ENCODE peak calls at places on chromosomes 3 and 15, in eight cellular contexts. W is astrocyte of the spinal cord, H is AG08396, D is GM23338, L is K562, G is HCEC 1CT, E is progenitor cell of endocrine pancreas, A is ELF-1. M is an unnamed sample.

GRCh38 chr3:122559906-122560305 is 4.2 kb downstream of the PARP9 start:
- DNase-seq in W (no peak), H (no peak), D (no peak), L (no peak), G (no peak), E (no peak), A (no peak), M (no peak)

GRCh38 chr3:119396870-119397269 is 66.5 kb downstream of the TMEM39A start:
- DNase-seq in W (no peak), H (no peak), D (no peak), L (no peak), G (no peak), E (no peak), A (no peak), M (no peak)

GRCh38 chr3:187954486-187955075 is 199.4 kb upstream of the LPP start:
- DNase-seq in W (peak), H (peak), D (no peak), L (no peak), G (peak), E (no peak), A (no peak), M (peak)

GRCh38 chr3:27792869-27793268 is 70.7 kb upstream of the EOMES start:
- DNase-seq in W (no peak), H (no peak), D (no peak), L (no peak), G (no peak), E (no peak), A (no peak), M (no peak)

GRCh38 chr3:32320080-32320479 is 71.6 kb upstream of the CMTM7 start:
- DNase-seq in W (no peak), H (no peak), D (no peak), L (no peak), G (no peak), E (no peak), A (no peak), M (no peak)

GRCh38 chr3:52890735-52891134 is 6.6 kb downstream of the STIMATE start:
- DNase-seq in W (no peak), H (no peak), D (no peak), L (no peak), G (peak), E (no peak), A (no peak), M (no peak)

GRCh38 chr3:59064276-59064675 is 14.5 kb upstream of the CFAP20DC start:
- DNase-seq in W (no peak), H (no peak), D (peak), L (no peak), G (no peak), E (no peak), A (peak), M (no peak)

GRCh38 chr3:146969356-146969755 is 364.2 kb upstream of the PLSCR5 start:
- DNase-seq in W (peak), H (no peak), D (no peak), L (no peak), G (peak), E (no peak), A (no peak), M (peak)

GRCh38 chr15:95365615-95366107 is 964.8 kb upstream of the NR2F2 start:
- DNase-seq in W (peak), H (no peak), D (no peak), L (no peak), G (no peak), E (no peak), A (no peak), M (peak)

GRCh38 chr15:31327674-31328424 is 1.2 kb downstream of the KLF13 start:
- DNase-seq in W (peak), H (peak), D (peak), L (peak), G (peak), E (peak), A (no peak), M (peak)

GRCh38 chr15:38991126-38991525 is 426.5 kb upstream of the RASGRP1 start:
- DNase-seq in W (peak), H (peak), D (peak), L (no peak), G (peak), E (no peak), A (peak), M (peak)

GRCh38 chr3:13372126-13372525 is 48.0 kb downstream of the NUP210 start:
- DNase-seq in W (no peak), H (no peak), D (no peak), L (no peak), G (no peak), E (no peak), A (no peak), M (no peak)

GRCh38 chr3:58164199-58164879 is 46.4 kb downstream of the DNASE1L3 start:
- DNase-seq in W (peak), H (peak), D (no peak), L (no peak), G (no peak), E (no peak), A (no peak), M (peak)

GRCh38 chr3:146342971-146343370 is 92.1 kb upstream of the PLSCR4 start:
- DNase-seq in W (peak), H (peak), D (no peak), L (no peak), G (peak), E (no peak), A (no peak), M (peak)

GRCh38 chr3:154018100-154018696 is 103.0 kb upstream of the ARHGEF26 start:
- DNase-seq in W (peak), H (peak), D (peak), L (peak), G (no peak), E (peak), A (peak), M (peak)

GRCh38 chr3:134059680-134060560 is 30.2 kb upstream of the SLCO2A1 start:
- DNase-seq in W (peak), H (no peak), D (no peak), L (no peak), G (no peak), E (no peak), A (peak), M (peak)